ENCODE peak calls at places on chromosomes 4 and X, in ten cellular contexts. D is GM12891; C is natural killer cell; K is lower leg skin; W is kidney; L is amniotic stem cell; F is pancreas; Y is stromal cell of bone marrow; T is tibial nerve; H is stimulated activated CD4-positive, alpha-beta T cell treated with anti-CD3 and anti-CD28 coated beads, Interleukin-12 subunit alpha, Interleukin-12 subunit beta, amount 100 ng/mL, for 24 hours. I is an unnamed sample.

GRCh38 chr4:13859423-13859822 is 231.9 kb upstream of the BOD1L1 start:
- DNase-seq in H (no peak), T (no peak), D (no peak), F (no peak), C (no peak), K (no peak), L (no peak), W (no peak), Y (no peak), I (no peak)

GRCh38 chr4:125388653-125389052 is 73.9 kb downstream of the FAT4 start:
- DNase-seq in D (no peak), W (no peak), Y (no peak), L (peak; percentile 7), T (no peak), C (no peak), F (no peak), H (no peak), K (no peak), I (no peak)

GRCh38 chr4:153997506-153997905 is 208.6 kb upstream of the SFRP2 start:
- DNase-seq in W (no peak), C (no peak), K (no peak), L (no peak), D (no peak), F (no peak), Y (no peak), T (no peak), H (no peak), I (no peak)

GRCh38 chr4:6720202-6720699 is 4.3 kb downstream of the BLOC1S4 start:
- DNase-seq in H (peak; percentile 81), W (peak; percentile 92), Y (peak; percentile 41), T (peak; percentile 66), L (peak; percentile 49), C (peak; percentile 85), F (peak; percentile 87), K (peak; percentile 73), D (peak; percentile 85), I (peak; percentile 11)

GRCh38 chr4:15153662-15154061 is 151.4 kb downstream of the CPEB2 start:
- DNase-seq in D (no peak), F (no peak), W (no peak), K (no peak), C (no peak), T (no peak), L (no peak), H (no peak), Y (no peak), I (no peak)

GRCh38 chr4:94475794-94476193 is 24.1 kb downstream of the PDLIM5 start:
- DNase-seq in T (no peak), Y (no peak), C (no peak), D (no peak), F (no peak), L (no peak), H (no peak), W (no peak), K (no peak), I (no peak)

GRCh38 chrX:109660756-109661155 is 35.8 kb upstream of the KCNE5 start:
- DNase-seq in T (no peak), W (no peak), C (no peak), Y (peak; percentile 11), D (no peak), F (no peak), H (no peak), L (no peak), K (no peak), I (no peak)

GRCh38 chr4:118865091-118865708 is 23.5 kb upstream of the SYNPO2 start:
- DNase-seq in C (no peak), Y (peak; percentile 34), D (no peak), W (no peak), T (no peak), K (peak; percentile 22), H (no peak), F (peak; percentile 33), L (no peak), I (peak; percentile 3)

GRCh38 chr4:3321295-3321889 is 28.6 kb downstream of the RGS12 start:
- DNase-seq in D (no peak), W (peak; percentile 53), L (no peak), K (no peak), C (no peak), Y (no peak), F (no peak), H (no peak), T (no peak), I (no peak)

GRCh38 chr4:123866796-123867195 is 470.2 kb downstream of the SPRY1 start:
- DNase-seq in Y (no peak), K (no peak), D (no peak), W (no peak), H (no peak), T (no peak), C (no peak), L (no peak), F (no peak), I (no peak)

GRCh38 chr4:78058591-78059523 is 1.7 kb downstream of the FRAS1 start:
- DNase-seq in T (no peak), F (peak; percentile 54), L (peak; percentile 32), W (peak; percentile 83), C (peak; percentile 15), D (no peak), K (peak; percentile 26), Y (no peak), H (no peak), I (peak; percentile 44)

I was measured in NCI-H187 treated with DMSO at 0.1 percent for 48 hours.